ENCODE peak calls at places on chromosomes 1 and 21, in four cellular contexts. F, Q, E and D are unnamed samples.

GRCh38 chr21:42692688-42693087 is 39.3 kb downstream of the PDE9A start:
- DNase-seq in F (no peak), Q (no peak), E (no peak), D (no peak)

GRCh38 chr1:1068374-1069060 is 5.6 kb downstream of the RNF223 start:
- DNase-seq in F (no peak), Q (no peak), E (no peak), D (no peak)

GRCh38 chr21:35995522-35996088 is 64.7 kb downstream of the SETD4 start:
- DNase-seq in F (no peak), Q (no peak), E (no peak), D (no peak)

GRCh38 chr1:25110480-25110879 is 121.8 kb downstream of the SYF2 start:
- DNase-seq in F (no peak), Q (no peak), E (no peak), D (no peak)

GRCh38 chr1:30758785-30759380 is 1.3 kb upstream of the LAPTM5 start:
- DNase-seq in F (peak; percentile 71), Q (no peak), E (no peak), D (peak; percentile 32)

GRCh38 chr1:169196566-169196965 is 90.1 kb downstream of the ATP1B1 start:
- DNase-seq in F (no peak), Q (peak; percentile 12), E (no peak), D (no peak)

GRCh38 chr1:201259476-201260235 is 23.6 kb upstream of the PKP1 start:
- DNase-seq in F (no peak), Q (peak; percentile 43), E (peak; percentile 73), D (no peak)

GRCh38 chr1:207454046-207454964 is at the start of gene CR2:
- DNase-seq in F (peak; percentile 58), Q (no peak), E (no peak), D (no peak)

GRCh38 chr1:214476229-214476957 is 75.0 kb downstream of the PTPN14 start:
- DNase-seq in F (no peak), Q (no peak), E (no peak), D (peak; percentile 76)

GRCh38 chr1:201468844-201469644 is at the start of gene PHLDA3:
- DNase-seq in F (peak; percentile 77), Q (peak; percentile 93), E (no peak), D (peak; percentile 86)

GRCh38 chr1:1321477-1321876 is 3.0 kb downstream of the INTS11 start:
- DNase-seq in F (no peak), Q (no peak), E (no peak), D (no peak)

GRCh38 chr1:3467096-3468036 is 12.9 kb downstream of the ARHGEF16 start:
- DNase-seq in F (no peak), Q (no peak), E (no peak), D (no peak)

GRCh38 chr1:107362468-107362867 is 221.6 kb downstream of the NTNG1 start:
- DNase-seq in F (no peak), Q (no peak), E (no peak), D (no peak)

GRCh38 chr1:52531473-52531872 is 21.4 kb downstream of the TUT4 start:
- DNase-seq in F (no peak), Q (no peak), E (no peak), D (no peak)

GRCh38 chr1:52530563-52531144 is 22.2 kb downstream of the TUT4 start:
- DNase-seq in F (no peak), Q (no peak), E (no peak), D (no peak)

GRCh38 chr1:52533710-52534109 is 19.2 kb downstream of the TUT4 start:
- DNase-seq in F (no peak), Q (no peak), E (no peak), D (no peak)

GRCh38 chr1:52532732-52533327 is 20.1 kb downstream of the TUT4 start:
- DNase-seq in F (no peak), Q (no peak), E (no peak), D (no peak)

DNA sequence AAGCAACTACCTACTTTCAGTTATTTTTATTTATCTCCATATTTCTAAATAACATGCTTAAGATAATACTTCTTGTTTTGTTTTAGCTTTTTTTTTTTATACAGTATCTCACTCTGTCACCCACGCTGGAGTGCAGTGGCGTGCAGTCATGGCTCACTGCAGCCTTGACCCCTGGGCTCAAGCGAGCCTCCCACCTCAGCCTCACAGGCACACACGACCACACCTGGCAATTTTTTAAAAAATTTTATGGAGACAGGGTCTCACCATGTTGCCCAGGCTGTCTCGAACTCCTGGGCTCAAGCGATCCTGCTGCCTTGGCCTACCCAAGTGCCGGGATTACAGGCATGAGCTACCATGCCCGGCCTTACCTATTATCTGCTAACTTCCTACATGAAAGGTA is 20.6 kb downstream of the TUT4 start:
- DNase-seq in F (no peak), Q (no peak), E (no peak), D (no peak)
- H3K9me1 ChIP-seq in F (no peaks in the 10 kb centered on the region), Q (peaks cover 13% of the 10 kb centered on the region), E (no peaks in the 10 kb centered on the region), D (no peaks in the 10 kb centered on the region)

DNA sequence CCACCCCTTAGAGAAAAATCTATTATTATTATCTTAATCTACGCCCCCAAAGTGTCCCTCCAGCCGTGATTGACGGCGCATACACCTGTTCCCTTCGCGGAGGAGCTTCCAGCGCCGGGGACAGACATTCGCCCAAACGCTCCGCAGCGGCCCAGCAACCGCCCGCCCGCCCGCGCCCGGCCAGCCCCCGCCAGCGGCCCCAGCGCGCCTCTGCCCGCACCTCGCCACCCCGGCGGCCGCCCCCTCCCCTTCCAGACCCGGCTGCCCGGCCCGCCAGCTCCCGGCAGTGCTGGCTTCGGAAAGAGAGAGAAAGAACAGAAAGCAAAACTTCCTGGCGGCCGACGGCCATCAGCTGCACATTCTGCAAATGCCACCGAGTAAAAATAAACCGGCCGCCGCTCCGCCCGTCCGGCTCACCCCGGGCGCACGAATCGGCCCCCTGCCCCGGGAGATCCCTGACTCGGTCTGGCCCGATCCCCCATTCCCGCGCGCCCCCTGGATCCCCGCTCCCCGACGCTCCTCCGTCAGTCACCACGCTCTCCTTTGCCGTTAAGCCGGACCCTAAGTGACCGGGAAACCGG is 1.6 kb downstream of the CASZ1 start:
- DNase-seq in F (no peak), Q (no peak), E (no peak), D (no peak)
- H3K27me3 ChIP-seq in F (peaks cover 48% of the 10 kb centered on the region), Q (peaks cover 58% of the 10 kb centered on the region), E (peaks cover under 1% of the 10 kb centered on the region), D (peaks cover 61% of the 10 kb centered on the region)

DNA sequence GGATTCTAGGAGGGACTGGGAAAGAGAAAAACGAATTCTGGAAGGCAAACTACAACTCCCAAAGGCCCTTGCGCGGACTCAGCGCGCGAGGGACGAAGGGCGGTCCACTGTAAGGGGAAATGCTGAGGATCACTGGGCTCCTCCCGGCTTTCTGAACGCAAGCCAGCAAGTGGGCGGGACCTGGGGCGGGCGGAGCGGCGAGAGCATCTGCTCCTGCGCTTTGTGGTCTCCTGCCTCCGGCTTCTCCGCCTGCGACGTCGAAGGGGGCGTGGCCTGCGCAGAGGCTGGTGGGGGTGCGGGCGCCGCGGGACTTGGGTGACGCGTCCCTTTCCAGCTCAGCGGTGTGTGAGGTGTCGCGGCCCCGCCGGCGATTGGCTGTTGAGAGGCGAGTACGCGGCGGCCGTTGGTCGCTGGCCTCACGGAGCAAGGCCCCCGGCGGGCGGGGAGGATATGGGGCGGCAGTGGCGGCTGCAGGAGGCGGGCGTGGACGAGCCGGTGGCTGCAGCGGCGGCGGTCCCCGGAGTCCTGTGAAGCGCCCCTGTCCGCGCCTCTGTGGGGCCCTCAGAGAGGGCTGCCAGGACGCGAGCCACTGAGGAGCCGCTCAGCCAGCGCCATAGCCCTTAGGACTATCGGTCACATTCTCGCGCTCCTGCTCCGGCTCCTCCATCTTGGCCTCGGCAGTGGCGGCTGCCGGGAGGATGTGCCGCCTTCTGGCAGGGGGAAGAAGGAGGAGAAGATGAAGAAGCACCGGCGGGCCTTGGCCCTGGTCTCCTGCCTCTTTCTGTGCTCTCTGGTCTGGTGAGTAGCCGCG is at the start of gene SUCO:
- DNase-seq in F (peak; percentile 99), Q (peak; percentile 99), E (peak; percentile 92), D (peak; percentile 100)
- TF ChIP-seq CTCF in F (no peak), Q (no peak), E (no peak), D (no peak)

GRCh38 chr1:6691507-6691906 is 10.1 kb downstream of the DNAJC11 start:
- DNase-seq in F (no peak), Q (no peak), E (no peak), D (no peak)

GRCh38 chr1:6694126-6694713 is 7.4 kb downstream of the DNAJC11 start:
- DNase-seq in F (no peak), Q (no peak), E (no peak), D (no peak)

GRCh38 chr1:6690186-6690585 is 11.4 kb downstream of the DNAJC11 start:
- DNase-seq in F (no peak), Q (no peak), E (no peak), D (no peak)

GRCh38 chr1:6695861-6696260 is 5.8 kb downstream of the DNAJC11 start:
- DNase-seq in F (no peak), Q (peak; percentile 28), E (no peak), D (no peak)

DNA sequence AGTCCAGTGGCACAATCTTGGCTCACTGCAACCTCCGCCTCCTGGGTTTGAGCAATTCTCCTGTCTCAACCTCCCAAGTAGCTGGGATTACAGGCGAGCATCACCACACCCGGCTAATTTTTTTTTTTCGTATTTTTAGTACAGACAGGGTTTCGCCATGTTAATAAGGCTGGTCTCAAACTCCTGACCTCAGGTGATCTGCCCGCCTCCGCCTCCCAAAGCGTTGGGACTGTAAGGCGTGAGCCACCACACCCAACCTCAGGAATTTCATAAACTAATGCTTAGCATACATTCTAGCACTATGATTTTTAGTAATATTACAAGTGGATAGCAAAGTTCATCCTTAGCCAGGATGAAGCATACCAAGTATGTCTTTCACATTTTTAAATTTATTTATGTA is 8.7 kb downstream of the DNAJC11 start:
- DNase-seq in F (no peak), Q (no peak), E (no peak), D (no peak)
- H3K9me1 ChIP-seq in F (no peaks in the 10 kb centered on the region), Q (peaks cover 9% of the 10 kb centered on the region), E (no peaks in the 10 kb centered on the region), D (no peaks in the 10 kb centered on the region)

GRCh38 chr21:32994305-32994704 is 31.4 kb upstream of the OLIG2 start:
- DNase-seq in F (peak; percentile 23), Q (peak; percentile 31), E (no peak), D (peak; percentile 27)

GRCh38 chr21:32993894-32994293 is 31.8 kb upstream of the OLIG2 start:
- DNase-seq in F (no peak), Q (no peak), E (no peak), D (no peak)

GRCh38 chr21:32990666-32991065 is 35.1 kb upstream of the OLIG2 start:
- DNase-seq in F (no peak), Q (no peak), E (no peak), D (no peak)

GRCh38 chr21:32991299-32991850 is 34.4 kb upstream of the OLIG2 start:
- DNase-seq in F (no peak), Q (no peak), E (no peak), D (no peak)
- H3K27me3 ChIP-seq in F (peaks cover 8% of the 10 kb centered on the region), Q (peaks cover 29% of the 10 kb centered on the region), E (peaks cover 10% of the 10 kb centered on the region), D (peaks cover 22% of the 10 kb centered on the region)

GRCh38 chr21:28421716-28422480 is 570.8 kb downstream of the LTN1 start:
- DNase-seq in F (no peak), Q (peak; percentile 78), E (no peak), D (no peak)
- TF ChIP-seq CTCF in F (no peak), Q (no peak), E (no peak), D (no peak)

GRCh38 chr1:22404486-22404885 is 47.2 kb upstream of the ZBTB40 start:
- DNase-seq in F (no peak), Q (no peak), E (no peak), D (no peak)
- H3K9me1 ChIP-seq in F (no peaks in the 10 kb centered on the region), Q (no peaks in the 10 kb centered on the region), E (no peaks in the 10 kb centered on the region), D (no peaks in the 10 kb centered on the region)